ENCODE peak calls at places on chromosomes 2 and 18, in eight cellular contexts. V is psoas muscle, S is lung, C is neural progenitor cell, I is neuronal stem cell, M is heart left ventricle, F is fibroblast of mammary gland, P is WERI-Rb-1. T is an unnamed sample.

GRCh38 chr2:216014986-216015385 is 1.6 kb upstream of the MREG start:
- DNase-seq in M (no peak), I (no peak), F (no peak), C (no peak), P (no peak), V (no peak), S (no peak), T (no peak)

GRCh38 chr2:43082111-43082877 is 144.1 kb downstream of the ZFP36L2 start:
- DNase-seq in V (peak), F (peak), C (no peak), S (peak), P (peak), M (peak), I (no peak), T (peak)

GRCh38 chr2:239295377-239296019 is 105.3 kb downstream of the HDAC4 start:
- DNase-seq in P (no peak), M (no peak), I (no peak), F (no peak), V (no peak), C (peak), S (no peak), T (no peak)

GRCh38 chr2:162480067-162480466 is 136.1 kb downstream of the GCA start:
- DNase-seq in P (no peak), I (no peak), F (no peak), S (no peak), M (no peak), V (no peak), C (no peak), T (peak)

GRCh38 chr2:199261221-199261620 is 196.5 kb downstream of the SATB2 start:
- DNase-seq in I (no peak), S (no peak), C (peak), M (no peak), P (no peak), F (peak), V (no peak), T (peak)

GRCh38 chr18:22509423-22509822 is 91.7 kb upstream of the CTAGE1 start:
- DNase-seq in P (no peak), C (no peak), V (no peak), I (no peak), M (no peak), F (no peak), S (no peak), T (no peak)

GRCh38 chr2:141142025-141142424 is 988.8 kb downstream of the LRP1B start:
- DNase-seq in F (no peak), P (no peak), C (no peak), S (no peak), V (no peak), I (no peak), M (no peak), T (no peak)

GRCh38 chr2:189157431-189157830 is 22.1 kb downstream of the COL5A2 start:
- DNase-seq in P (no peak), M (no peak), S (no peak), V (no peak), F (no peak), C (no peak), I (no peak), T (no peak)

GRCh38 chr2:86764661-86765307 is 25.9 kb downstream of the CD8A start:
- DNase-seq in C (peak), V (no peak), P (peak), I (peak), M (no peak), F (peak), S (no peak), T (peak)

GRCh38 chr2:215606219-215606618 is 170.4 kb upstream of the FN1 start:
- DNase-seq in M (no peak), P (no peak), V (no peak), C (no peak), I (no peak), S (no peak), F (no peak), T (no peak)

GRCh38 chr2:96860065-96861029 is 2.5 kb upstream of the ANKRD39 start:
- DNase-seq in V (peak), I (no peak), F (no peak), M (peak), S (no peak), P (no peak), C (no peak), T (no peak)

GRCh38 chr2:23533014-23533730 is 148.2 kb downstream of the KLHL29 start:
- DNase-seq in C (peak), V (no peak), M (no peak), P (no peak), F (no peak), I (no peak), S (no peak), T (no peak)

GRCh38 chr2:54371461-54372065 is 84.6 kb upstream of the SPTBN1 start:
- DNase-seq in M (no peak), I (no peak), F (no peak), S (no peak), V (no peak), C (no peak), P (no peak), T (no peak)

GRCh38 chr2:221088506-221088905 is 483.6 kb downstream of the EPHA4 start:
- DNase-seq in C (no peak), F (no peak), I (no peak), S (no peak), P (no peak), M (no peak), V (no peak), T (no peak)

GRCh38 chr2:19126281-19126680 is 232.1 kb downstream of the OSR1 start:
- DNase-seq in F (no peak), V (no peak), C (no peak), I (no peak), P (no peak), S (no peak), M (no peak), T (no peak)

GRCh38 chr2:205733648-205734047 is 51.3 kb downstream of the NRP2 start:
- DNase-seq in S (no peak), C (peak), F (no peak), M (no peak), I (peak), V (no peak), P (peak), T (no peak)

GRCh38 chr2:86225581-86225980 is 26.3 kb downstream of the MRPL35 start:
- DNase-seq in S (no peak), M (peak), I (no peak), V (peak), C (no peak), P (no peak), F (no peak), T (no peak)

GRCh38 chr2:74863802-74864248 is 29.9 kb downstream of the HK2 start:
- DNase-seq in M (no peak), F (no peak), P (no peak), S (no peak), C (no peak), I (no peak), V (no peak), T (no peak)

GRCh38 chr2:190093793-190094192 is 31.3 kb upstream of the MSTN start:
- DNase-seq in P (no peak), C (no peak), I (no peak), M (peak), F (peak), S (peak), V (no peak), T (no peak)

GRCh38 chr2:667332-668000 is 9.7 kb downstream of the TMEM18 start:
- DNase-seq in V (no peak), S (no peak), I (no peak), P (no peak), C (no peak), M (no peak), F (peak), T (peak)

GRCh38 chr2:201733544-201733943 is 35.1 kb upstream of the MPP4 start:
- DNase-seq in I (no peak), V (no peak), F (peak), P (no peak), C (no peak), M (no peak), S (no peak), T (no peak)

GRCh38 chr2:46390036-46390435 is 89.3 kb upstream of the TMEM247 start:
- DNase-seq in V (no peak), P (no peak), C (no peak), S (no peak), M (no peak), F (no peak), I (no peak), T (no peak)

GRCh38 chr2:61493523-61493942 is 22.6 kb upstream of the USP34 start:
- DNase-seq in I (no peak), V (no peak), M (no peak), P (no peak), C (no peak), S (no peak), F (peak), T (no peak)

DNA sequence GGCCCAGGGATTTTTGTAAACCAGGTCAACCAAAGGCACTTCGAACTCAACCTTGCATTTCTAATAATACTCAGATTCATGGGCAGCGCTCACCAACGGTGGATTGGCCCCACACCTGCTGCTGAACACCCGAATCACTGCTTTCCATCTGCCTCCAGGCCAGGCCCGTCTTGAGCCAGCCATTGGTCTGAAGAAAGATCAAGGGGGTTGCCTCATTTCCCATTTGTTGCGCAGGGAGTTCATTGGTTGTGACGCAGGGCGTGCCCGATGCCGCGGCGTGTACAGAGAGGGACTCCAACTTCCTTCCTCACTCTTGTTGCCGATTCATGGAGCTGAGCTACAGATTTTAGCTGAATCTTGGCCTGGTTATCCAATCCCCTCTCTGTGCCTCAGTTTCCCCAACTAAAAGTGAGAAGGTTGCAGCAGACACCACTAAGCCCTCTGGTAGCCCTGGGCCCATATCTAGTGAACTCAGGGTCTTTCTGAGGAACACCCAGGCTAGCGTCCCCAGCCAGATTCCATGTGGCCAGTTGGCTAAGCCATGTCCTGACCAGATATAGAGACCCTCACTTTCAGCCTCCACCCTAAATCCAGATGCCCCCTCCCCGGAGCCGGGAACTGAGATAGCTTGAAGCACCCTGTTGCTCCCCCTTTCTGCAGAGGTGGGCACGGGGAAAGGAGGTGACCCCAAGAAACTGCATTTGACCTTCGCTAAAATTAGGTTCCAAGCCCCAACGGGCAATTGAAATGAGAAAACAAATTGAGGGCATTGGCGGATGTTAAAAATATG is 60.9 kb upstream of the HPCAL1 start:
- DNase-seq in S (peak), I (no peak), M (no peak), F (no peak), P (no peak), C (no peak), V (peak), T (no peak)
- H3K4me3 ChIP-seq in S (no peak), I (no peak), M (no peak), F (no peak), P (no peak), C (no peak), V (no peak), T (no peak)

GRCh38 chr2:143145056-143145455 is 15.8 kb downstream of the ARHGAP15 start:
- DNase-seq in I (no peak), P (no peak), C (no peak), S (no peak), V (no peak), F (no peak), M (no peak), T (no peak)

GRCh38 chr2:143139835-143140393 is 10.7 kb downstream of the ARHGAP15 start:
- DNase-seq in P (no peak), I (no peak), S (no peak), F (no peak), M (no peak), C (no peak), V (no peak), T (no peak)

DNA sequence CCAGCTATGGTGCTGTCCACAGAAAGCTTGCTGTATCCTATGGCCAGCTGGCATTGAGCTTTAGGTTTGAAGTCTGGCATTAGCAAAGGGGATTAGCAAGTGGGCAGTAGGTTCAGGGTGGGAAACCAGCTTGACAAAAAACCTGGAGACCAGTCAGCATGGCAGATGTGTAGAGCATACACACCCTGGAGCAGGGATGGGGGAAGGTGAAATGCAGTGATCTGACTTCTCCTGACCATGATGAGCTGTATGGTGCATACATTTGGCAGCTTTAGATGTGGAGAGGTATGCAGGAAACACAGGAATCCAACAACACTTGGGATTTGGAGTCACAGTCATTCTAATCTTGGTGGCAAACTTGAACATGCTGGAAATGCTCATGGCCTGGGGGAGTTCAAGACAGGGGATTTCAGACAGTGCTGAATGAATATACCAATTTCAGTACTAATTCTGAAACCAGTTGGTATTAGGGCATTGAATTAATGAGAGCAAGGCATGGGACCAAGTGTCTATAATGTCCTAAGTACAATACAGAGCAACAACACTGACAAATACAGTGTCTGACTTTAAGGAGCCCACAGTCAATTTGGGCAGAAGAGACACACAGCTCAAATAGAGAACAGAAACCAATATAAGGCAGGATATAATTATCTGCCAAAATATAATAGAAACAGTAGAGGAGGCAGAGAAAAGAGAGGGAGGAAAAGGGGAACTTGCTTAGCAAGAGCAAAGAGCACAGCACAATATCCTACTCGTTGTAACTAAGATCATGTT is 11.8 kb downstream of the ARHGAP15 start:
- DNase-seq in S (no peak), M (no peak), C (no peak), V (no peak), P (no peak), F (no peak), I (no peak), T (no peak)
- H3K4me3 ChIP-seq in S (no peak), M (no peak), C (no peak), V (no peak), P (no peak), F (no peak), I (no peak), T (no peak)

GRCh38 chr2:108625828-108626195 is 91.5 kb downstream of the LIMS1 start:
- DNase-seq in C (no peak), I (no peak), V (no peak), P (no peak), F (no peak), M (no peak), S (no peak), T (no peak)

GRCh38 chr2:108625186-108625827 is 91.0 kb downstream of the LIMS1 start:
- DNase-seq in I (no peak), M (no peak), C (no peak), V (no peak), S (no peak), P (no peak), F (no peak), T (no peak)

GRCh38 chr2:108621689-108622681 is 87.7 kb downstream of the LIMS1 start:
- DNase-seq in I (no peak), S (no peak), P (no peak), C (peak), V (no peak), F (no peak), M (no peak), T (no peak)

GRCh38 chr2:108621087-108621559 is 86.9 kb downstream of the LIMS1 start:
- DNase-seq in C (peak), S (peak), V (no peak), F (no peak), M (no peak), P (peak), I (no peak), T (no peak)

DNA sequence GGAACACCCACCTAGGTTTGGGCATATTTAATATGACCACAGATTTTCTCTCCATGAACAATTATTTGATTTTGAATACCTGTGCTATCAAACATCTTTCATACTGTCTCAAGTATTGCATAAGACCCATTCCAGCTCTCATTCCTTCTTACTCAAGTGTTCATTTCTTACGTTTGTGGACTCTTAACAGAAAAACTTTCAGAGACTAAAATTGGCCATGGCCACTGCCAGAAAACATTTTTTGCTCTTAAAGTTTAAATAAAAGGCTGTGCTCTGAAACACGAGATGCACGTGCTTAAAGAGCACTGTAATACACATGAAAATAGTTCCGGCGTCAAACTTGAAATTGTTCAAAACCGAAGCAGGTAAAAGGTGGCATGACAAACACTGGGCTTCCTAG is 89.3 kb downstream of the LIMS1 start:
- DNase-seq in C (no peak), S (no peak), V (no peak), P (no peak), F (no peak), M (no peak), I (no peak), T (no peak)
- H3K4me3 ChIP-seq in C (no peak), S (no peak), V (no peak), P (no peak), F (no peak), M (no peak), I (no peak), T (no peak)

DNA sequence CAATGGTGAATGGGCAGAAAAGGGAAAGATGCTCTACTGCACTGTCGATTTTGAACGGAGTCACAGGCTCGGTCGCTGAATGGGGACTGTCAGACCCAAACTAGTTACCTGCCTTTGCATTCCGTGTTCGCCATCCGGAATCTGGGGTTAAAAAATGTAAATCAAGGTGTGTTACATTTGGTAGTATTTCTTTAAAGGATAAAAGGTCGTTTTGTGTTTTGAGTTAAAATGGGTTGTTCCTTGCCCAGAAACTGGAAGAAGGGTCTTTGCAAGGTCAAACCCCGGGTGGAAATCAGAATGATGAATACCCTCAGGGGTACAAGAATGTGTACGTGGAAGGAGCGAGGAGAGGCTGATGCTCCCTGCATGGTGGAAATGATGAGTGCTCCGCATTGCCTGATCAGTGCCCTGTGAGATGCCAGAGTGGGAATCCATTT is 1.0 kb downstream of the VSNL1 start:
- DNase-seq in F (no peak), P (no peak), V (no peak), M (no peak), S (no peak), I (no peak), C (peak), T (no peak)
- H3K4me3 ChIP-seq in F (no peak), P (peak), V (peak), M (peak), S (no peak), I (peak), C (peak), T (peak)

GRCh38 chr18:75638597-75639467 is 211.3 kb upstream of the SMIM21 start:
- DNase-seq in P (no peak), I (peak), V (no peak), S (no peak), C (peak), F (peak), M (peak), T (peak)
- H3K4me3 ChIP-seq in P (no peak), I (peak), V (peak), S (no peak), C (no peak), F (peak), M (peak), T (peak)

GRCh38 chr18:9684901-9685738 is 23.0 kb upstream of the RAB31 start:
- DNase-seq in V (no peak), C (no peak), M (peak), P (no peak), F (peak), S (no peak), I (no peak), T (no peak)
- H3K4me3 ChIP-seq in V (no peak), C (no peak), M (no peak), P (no peak), F (no peak), S (no peak), I (no peak), T (no peak)

GRCh38 chr2:229269146-229269545 is 1.9 kb downstream of the PID1 start:
- DNase-seq in S (no peak), M (no peak), V (no peak), I (no peak), F (no peak), P (no peak), C (no peak), T (no peak)

GRCh38 chr2:229273384-229274338 is 2.6 kb upstream of the PID1 start:
- DNase-seq in S (peak), P (peak), M (peak), V (no peak), F (peak), C (peak), I (peak), T (no peak)

GRCh38 chr2:229268626-229269025 is 2.5 kb downstream of the PID1 start:
- DNase-seq in S (no peak), P (no peak), M (no peak), F (no peak), V (no peak), I (no peak), C (no peak), T (no peak)

GRCh38 chr2:229269986-229270385 is 1.1 kb downstream of the PID1 start:
- DNase-seq in M (no peak), P (no peak), F (no peak), V (no peak), I (no peak), C (no peak), S (no peak), T (no peak)

GRCh38 chr2:229270551-229271410 is at the start of gene PID1:
- DNase-seq in P (no peak), V (peak), S (no peak), F (peak), I (peak), M (peak), C (peak), T (no peak)
- H3K4me3 ChIP-seq in P (no peak), V (peak), S (peak), F (peak), I (peak), M (peak), C (peak), T (peak)

GRCh38 chr2:105397025-105397722 is 1.7 kb downstream of the FHL2 start:
- DNase-seq in S (no peak), V (no peak), I (no peak), C (no peak), F (no peak), P (no peak), M (peak), T (no peak)
- H3K4me3 ChIP-seq in S (no peak), V (peak), I (peak), C (no peak), F (peak), P (no peak), M (peak), T (peak)

DNA sequence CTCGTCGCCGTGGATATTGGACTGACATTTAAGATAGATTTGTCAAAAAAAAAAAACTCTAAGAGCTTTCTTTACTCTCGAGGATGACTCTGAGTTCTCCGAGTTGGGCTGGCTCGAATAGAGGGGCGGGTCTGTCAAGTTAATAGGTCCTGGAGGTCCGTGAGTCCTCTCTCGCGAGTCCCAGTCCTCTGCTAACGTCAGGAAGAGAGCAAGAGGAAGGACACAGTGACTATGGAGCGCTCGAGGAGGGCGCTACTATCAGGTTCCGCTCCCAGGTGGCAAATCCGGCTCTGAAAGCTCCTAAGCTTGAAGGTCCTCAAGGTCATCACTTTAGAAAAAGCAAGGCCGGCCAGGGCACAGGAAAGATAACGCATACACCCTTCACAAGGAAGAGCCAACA is 404 bp upstream of the AKAIN1 start:
- DNase-seq in P (peak), V (no peak), M (no peak), C (no peak), F (no peak), S (no peak), I (no peak), T (no peak)
- H3K4me3 ChIP-seq in P (peak), V (no peak), M (no peak), C (peak), F (no peak), S (no peak), I (no peak), T (no peak)

GRCh38 chr2:219244789-219245147 is 476 bp downstream of the GLB1L start:
- DNase-seq in I (no peak), P (no peak), V (no peak), S (no peak), M (no peak), F (no peak), C (no peak), T (no peak)
- H3K4me3 ChIP-seq in I (peak), P (peak), V (peak), S (peak), M (peak), F (peak), C (peak), T (peak)

T was measured in SJSA1.